ENCODE peak calls at places on chromosome 3, in four cellular contexts. T is psoas muscle, V is GM12865, O is hepatocyte. S is an unnamed sample.

GRCh38 chr3:72820405-72820804 is 27.8 kb downstream of the SHQ1 start:
- DNase-seq in O (no peak), V (peak; percentile 44), T (no peak), S (no peak)

GRCh38 chr3:122458992-122459391 is 43.1 kb upstream of the WDR5B start:
- DNase-seq in O (peak; percentile 58), V (peak; percentile 30), T (no peak), S (no peak)

GRCh38 chr3:189041482-189042090 is 130.2 kb upstream of the TPRG1 start:
- DNase-seq in V (peak; percentile 87), T (no peak), O (peak; percentile 44), S (peak; percentile 84)

GRCh38 chr3:72887723-72888545 is at the start of gene GXYLT2:
- DNase-seq in T (peak; percentile 70), O (peak; percentile 86), V (peak; percentile 50), S (no peak)

GRCh38 chr3:70990723-70991122 is 592.8 kb downstream of the FOXP1 start:
- DNase-seq in T (no peak), O (no peak), V (no peak), S (no peak)

GRCh38 chr3:146142757-146143156 is 18.2 kb downstream of the PLOD2 start:
- DNase-seq in T (no peak), O (peak; percentile 39), V (no peak), S (no peak)

GRCh38 chr3:50564321-50564720 is 3.2 kb downstream of the C3orf18 start:
- DNase-seq in O (no peak), V (no peak), T (no peak), S (no peak)

GRCh38 chr3:118144919-118145318 is 889.7 kb downstream of the IGSF11 start:
- DNase-seq in O (no peak), T (no peak), V (peak; percentile 26), S (no peak)

GRCh38 chr3:59839810-59840515 is 790.1 kb upstream of the CFAP20DC start:
- DNase-seq in V (peak; percentile 66), T (no peak), O (no peak), S (no peak)

GRCh38 chr3:56894912-56895431 is 93.2 kb upstream of the ARHGEF3 start:
- DNase-seq in V (peak; percentile 56), T (no peak), O (no peak), S (no peak)

GRCh38 chr3:63349583-63350177 is 71.6 kb downstream of the SYNPR start:
- DNase-seq in T (peak; percentile 42), O (peak; percentile 86), V (peak; percentile 64), S (no peak)

GRCh38 chr3:74465652-74466415 is 148.6 kb downstream of the CNTN3 start:
- DNase-seq in V (no peak), T (peak; percentile 26), O (no peak), S (no peak)

GRCh38 chr3:99875573-99875924 is 57.9 kb downstream of the CMSS1 start:
- DNase-seq in V (no peak), O (peak; percentile 43), T (no peak), S (no peak)

GRCh38 chr3:25021816-25022215 is 406.2 kb upstream of the RARB start:
- DNase-seq in O (peak; percentile 35), T (no peak), V (peak; percentile 13), S (no peak)

GRCh38 chr3:122392868-122393844 is 9.2 kb downstream of the FAM162A start:
- DNase-seq in T (no peak), V (peak; percentile 65), O (peak; percentile 63), S (no peak)

GRCh38 chr3:170128259-170128976 is 53.1 kb downstream of the PHC3 start:
- DNase-seq in V (peak; percentile 91), T (no peak), O (no peak), S (no peak)

GRCh38 chr3:8501388-8502131 is at the start of gene LMCD1:
- DNase-seq in V (peak; percentile 90), O (peak; percentile 97), T (peak; percentile 98), S (peak; percentile 74)

GRCh38 chr3:169241575-169241927 is 422.0 kb downstream of the MECOM start:
- DNase-seq in T (no peak), V (no peak), O (no peak), S (no peak)

GRCh38 chr3:195746751-195747150 is 26.0 kb downstream of the MUC20 start:
- DNase-seq in O (no peak), V (no peak), T (no peak), S (no peak)

GRCh38 chr3:171380711-171381435 is 79.3 kb downstream of the TNIK start:
- DNase-seq in O (no peak), V (no peak), T (no peak), S (no peak)

GRCh38 chr3:79019137-79019923 is 748.5 kb downstream of the ROBO1 start:
- DNase-seq in V (peak; percentile 81), O (peak; percentile 90), T (peak; percentile 87), S (no peak)

GRCh38 chr3:5226783-5227182 is 39.3 kb downstream of the EDEM1 start:
- DNase-seq in V (peak; percentile 48), O (peak; percentile 28), T (no peak), S (no peak)

GRCh38 chr3:189488241-189488767 is 142.9 kb upstream of the TP63 start:
- DNase-seq in O (peak; percentile 54), V (no peak), T (peak; percentile 81), S (no peak)

GRCh38 chr3:105944721-105945120 is 75.9 kb upstream of the CBLB start:
- DNase-seq in O (no peak), T (no peak), V (no peak), S (no peak)

GRCh38 chr3:69385723-69386483 is at the start of gene FRMD4B:
- DNase-seq in T (peak; percentile 83), O (peak; percentile 58), V (peak; percentile 47), S (no peak)

GRCh38 chr3:48397767-48398681 is 26.0 kb downstream of the FBXW12 start:
- DNase-seq in V (no peak), O (no peak), T (no peak), S (no peak)

GRCh38 chr3:195732951-195733350 is 12.2 kb downstream of the MUC20 start:
- DNase-seq in O (no peak), V (no peak), T (no peak), S (no peak)

GRCh38 chr3:18771931-18772330 is 346.8 kb upstream of the SATB1 start:
- DNase-seq in T (no peak), V (no peak), O (no peak), S (no peak)

GRCh38 chr3:114880078-114880477 is 267.0 kb downstream of the ZBTB20 start:
- DNase-seq in O (no peak), T (no peak), V (no peak), S (no peak)

GRCh38 chr3:52752045-52752660 is 18.6 kb downstream of the NEK4 start:
- DNase-seq in O (no peak), V (no peak), T (no peak), S (no peak)

GRCh38 chr3:180383332-180384020 is 218.5 kb upstream of the TTC14 start:
- DNase-seq in V (no peak), O (no peak), T (no peak), S (no peak)

GRCh38 chr3:181488536-181488935 is 223.2 kb upstream of the SOX2 start:
- DNase-seq in O (no peak), T (no peak), V (no peak), S (no peak)

GRCh38 chr3:14248849-14249523 is 70.4 kb downstream of the LSM3 start:
- DNase-seq in O (no peak), T (peak; percentile 71), V (no peak), S (no peak)

GRCh38 chr3:13570391-13571194 is 21.7 kb downstream of the FBLN2 start:
- DNase-seq in V (no peak), O (no peak), T (no peak), S (no peak)

GRCh38 chr3:67076607-67077006 is 78.5 kb downstream of the KBTBD8 start:
- DNase-seq in T (no peak), O (no peak), V (no peak), S (no peak)

GRCh38 chr3:150150633-150151032 is 179.9 kb upstream of the PFN2 start:
- DNase-seq in O (no peak), V (no peak), T (no peak), S (no peak)

GRCh38 chr3:172869356-172869755 is 118.8 kb downstream of the ECT2 start:
- DNase-seq in O (peak; percentile 30), V (no peak), T (no peak), S (no peak)

GRCh38 chr3:193207290-193207689 is 33.7 kb upstream of the PLAAT1 start:
- DNase-seq in O (no peak), V (no peak), T (no peak), S (no peak)

GRCh38 chr3:124981472-124981871 is 46.9 kb upstream of the MUC13 start:
- DNase-seq in T (no peak), V (no peak), O (peak; percentile 54), S (no peak)

GRCh38 chr3:124982855-124983254 is 48.3 kb upstream of the MUC13 start:
- DNase-seq in T (no peak), O (no peak), V (no peak), S (no peak)

GRCh38 chr3:124985358-124985757 is 50.8 kb upstream of the MUC13 start:
- DNase-seq in O (peak; percentile 40), V (no peak), T (no peak), S (no peak)

GRCh38 chr3:124984754-124985153 is 50.2 kb upstream of the MUC13 start:
- DNase-seq in T (no peak), O (no peak), V (no peak), S (no peak)

GRCh38 chr3:124986153-124987143 is 51.9 kb upstream of the MUC13 start:
- DNase-seq in T (no peak), O (peak; percentile 42), V (no peak), S (no peak)
- TF ChIP-seq CTCF in T (peak; percentile 40), O (peak; percentile 55), V (no peak), S (no peak)

DNA sequence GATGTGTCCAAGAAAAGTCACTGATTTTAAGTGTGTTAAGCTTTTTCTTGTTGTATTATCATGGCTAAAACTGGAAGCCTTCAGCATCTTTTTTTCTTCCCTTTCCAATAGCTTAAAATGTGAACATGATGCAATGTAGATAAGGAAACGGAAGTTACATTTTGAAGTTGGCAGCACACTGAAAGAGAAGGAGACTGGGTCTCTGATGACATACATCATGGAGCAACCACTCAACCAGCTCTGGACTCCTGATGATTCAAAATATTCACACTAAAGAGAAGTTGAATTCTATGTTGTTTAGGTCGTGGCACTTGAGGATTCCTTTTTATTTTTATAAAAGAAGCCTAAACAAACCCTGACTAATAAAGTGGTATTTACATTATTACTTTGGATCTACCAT is 488.3 kb upstream of the ALCAM start:
- DNase-seq in V (no peak), O (no peak), T (no peak), S (no peak)
- H3K4me3 ChIP-seq in V (no peak overlapping the region), O (no peak overlapping the region), T (no peak overlapping the region), S (no peak overlapping the region)

DNA sequence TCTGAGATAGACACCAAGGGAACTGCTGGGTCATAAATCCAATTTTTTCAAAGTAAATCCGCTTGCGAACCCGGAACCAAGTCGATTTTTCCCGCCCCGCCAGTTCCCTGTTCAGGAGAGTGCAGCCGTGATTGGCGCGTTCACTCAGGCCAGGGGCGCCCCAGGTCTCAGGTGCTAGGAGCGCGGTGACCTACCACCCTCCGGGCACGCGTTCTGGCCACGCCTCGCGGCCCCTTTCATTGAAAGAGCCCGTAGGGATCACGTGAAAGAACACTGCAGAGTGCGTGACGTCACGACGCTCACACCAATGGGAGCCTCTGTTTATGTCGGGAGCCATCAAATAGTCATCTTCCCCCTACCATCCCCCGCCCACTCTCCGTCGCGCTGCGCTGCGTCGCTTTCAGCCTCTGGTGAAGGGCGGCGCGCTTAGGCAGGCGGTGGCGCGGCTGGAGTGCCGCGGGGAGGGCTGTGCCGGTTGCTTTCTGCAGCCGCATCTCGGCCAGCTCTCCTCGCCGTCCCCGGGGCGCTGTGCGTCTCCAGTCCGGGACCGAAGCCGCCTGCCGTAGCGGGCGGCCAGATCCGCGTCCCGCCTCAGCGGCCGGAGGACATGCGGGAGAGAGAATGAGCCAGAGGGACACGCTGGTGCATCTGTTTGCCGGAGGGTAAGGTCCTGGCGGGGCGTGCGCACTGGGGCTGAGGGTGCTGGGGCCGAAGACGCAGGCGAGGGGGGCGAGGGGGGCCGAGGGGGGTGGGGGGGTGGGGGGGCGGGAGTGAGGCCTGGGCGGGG is at the start of gene SLC25A36:
- DNase-seq in V (peak; percentile 99), T (peak; percentile 98), O (peak; percentile 99), S (peak; percentile 96)
- TF ChIP-seq CTCF in V (no peak), T (no peak), O (no peak), S (no peak)

GRCh38 chr3:136885357-136886213 is 23.6 kb downstream of the NCK1 start:
- DNase-seq in V (no peak), T (no peak), O (no peak), S (no peak)
- H3K4me3 ChIP-seq in V (no peak overlapping the region), T (no peak overlapping the region), O (no peak overlapping the region), S (peak overlapping the region; percentile 38)